ENCODE peak calls at places on chromosomes 6 and 20, in four cellular contexts. One of them, this sample, is unnamed.

GRCh38 chr20:10217517-10218410 is 866 bp upstream of the SNAP25 start:
- DNase-seq in AG09309: peak
- DNase-seq in left ventricle myocardium inferior: no peak
- DNase-seq in upper lobe of left lung: no peak
- DNase-seq in this sample: no peak

GRCh38 chr20:22403860-22404608 is 180.3 kb downstream of the FOXA2 start:
- DNase-seq in AG09309: no peak
- DNase-seq in left ventricle myocardium inferior: no peak
- DNase-seq in upper lobe of left lung: peak
- DNase-seq in this sample: no peak

GRCh38 chr6:7568021-7568420 is 22.0 kb upstream of the SNRNP48 start:
- DNase-seq in AG09309: peak
- DNase-seq in left ventricle myocardium inferior: no peak
- DNase-seq in upper lobe of left lung: no peak
- DNase-seq in this sample: no peak

GRCh38 chr6:84763397-84764331 is 734 bp downstream of the TBX18 start:
- DNase-seq in AG09309: peak
- DNase-seq in left ventricle myocardium inferior: peak
- DNase-seq in upper lobe of left lung: no peak
- DNase-seq in this sample: no peak

GRCh38 chr6:34642427-34642826 is 54.1 kb downstream of the ILRUN start:
- DNase-seq in AG09309: no peak
- DNase-seq in left ventricle myocardium inferior: no peak
- DNase-seq in upper lobe of left lung: no peak
- DNase-seq in this sample: no peak

GRCh38 chr6:43101497-43101896 is 25.4 kb downstream of the PTK7 start:
- DNase-seq in AG09309: no peak
- DNase-seq in left ventricle myocardium inferior: no peak
- DNase-seq in upper lobe of left lung: no peak
- DNase-seq in this sample: no peak

GRCh38 chr6:26022166-26022510 is 59.5 kb downstream of the TRIM38 start:
- DNase-seq in AG09309: no peak
- DNase-seq in left ventricle myocardium inferior: no peak
- DNase-seq in upper lobe of left lung: peak
- DNase-seq in this sample: no peak

GRCh38 chr6:209432-210103 is 82.7 kb upstream of the DUSP22 start:
- DNase-seq in AG09309: no peak
- DNase-seq in left ventricle myocardium inferior: no peak
- DNase-seq in upper lobe of left lung: no peak
- DNase-seq in this sample: no peak

GRCh38 chr6:89117285-89118108 is at the start of gene SRSF12:
- DNase-seq in AG09309: no peak
- DNase-seq in left ventricle myocardium inferior: peak
- DNase-seq in upper lobe of left lung: peak
- DNase-seq in this sample: peak

GRCh38 chr6:142566628-142567396 is 265.0 kb downstream of the ADGRG6 start:
- DNase-seq in AG09309: no peak
- DNase-seq in left ventricle myocardium inferior: no peak
- DNase-seq in upper lobe of left lung: peak
- DNase-seq in this sample: peak

GRCh38 chr6:150753404-150754184 is 111.9 kb upstream of the MTHFD1L start:
- DNase-seq in AG09309: no peak
- DNase-seq in left ventricle myocardium inferior: no peak
- DNase-seq in upper lobe of left lung: no peak
- DNase-seq in this sample: no peak

GRCh38 chr6:48447251-48447650 is 336.3 kb upstream of the PTCHD4 start:
- DNase-seq in AG09309: no peak
- DNase-seq in left ventricle myocardium inferior: no peak
- DNase-seq in upper lobe of left lung: no peak
- DNase-seq in this sample: no peak

DNA sequence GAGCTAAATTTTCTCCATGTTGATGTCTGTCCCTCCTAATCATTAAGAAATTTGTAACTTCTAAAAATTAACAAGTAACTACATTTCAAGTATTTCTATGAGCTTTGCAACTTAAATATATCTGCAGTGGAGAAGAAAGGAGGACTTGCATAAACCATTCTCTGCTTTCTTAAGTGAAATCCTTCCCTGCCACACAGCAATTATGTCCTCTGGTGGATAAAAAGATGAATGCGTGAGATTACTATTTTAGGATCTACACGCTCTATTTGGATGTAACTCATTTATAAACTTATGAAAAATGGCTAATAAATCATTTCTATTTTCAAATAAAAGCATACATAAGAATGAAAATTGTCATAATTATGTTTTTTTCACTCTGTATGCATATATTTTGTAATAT is 338.0 kb upstream of the PTCHD4 start:
- DNase-seq in AG09309: no peak
- DNase-seq in left ventricle myocardium inferior: no peak
- DNase-seq in upper lobe of left lung: no peak
- DNase-seq in this sample: no peak
- TF ChIP-seq CTCF in AG09309: peak
- TF ChIP-seq CTCF in left ventricle myocardium inferior: no peak
- TF ChIP-seq CTCF in upper lobe of left lung: no peak
- TF ChIP-seq CTCF in this sample: peak

DNA sequence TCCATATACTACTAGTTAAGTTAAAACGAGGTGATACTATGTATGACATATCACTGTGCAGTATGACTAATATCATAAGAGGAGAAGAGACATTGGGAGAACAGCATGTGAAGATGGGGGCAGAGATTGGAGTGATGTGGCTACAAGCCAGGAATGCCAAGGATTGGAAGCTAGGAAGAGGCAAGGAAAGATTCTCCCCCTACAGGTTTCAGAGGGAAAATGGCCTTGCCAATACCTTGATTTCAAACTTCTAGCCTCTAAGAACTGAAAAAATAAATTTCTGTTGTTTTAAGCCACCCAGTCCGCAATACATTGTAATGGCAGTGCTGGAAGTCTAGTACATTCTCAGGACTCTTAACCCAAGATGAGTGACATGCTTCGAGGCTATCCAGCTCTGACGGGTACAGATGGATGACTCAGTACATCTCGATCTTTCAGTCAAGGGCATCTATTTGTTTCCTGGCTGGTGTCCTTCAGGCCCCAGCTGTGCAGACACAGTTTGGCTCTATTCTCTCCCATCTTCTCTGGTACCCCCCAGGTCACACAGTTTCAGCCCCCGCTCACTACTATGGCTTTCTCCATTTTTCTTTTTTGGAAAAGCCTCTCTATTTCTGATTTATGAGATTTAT is 55.5 kb upstream of the THEMIS start:
- DNase-seq in AG09309: no peak
- DNase-seq in left ventricle myocardium inferior: no peak
- DNase-seq in upper lobe of left lung: no peak
- DNase-seq in this sample: no peak
- TF ChIP-seq CTCF in AG09309: peak
- TF ChIP-seq CTCF in left ventricle myocardium inferior: no peak
- TF ChIP-seq CTCF in upper lobe of left lung: no peak
- TF ChIP-seq CTCF in this sample: peak

GRCh38 chr6:148177589-148178233 is 164.9 kb upstream of the SASH1 start:
- DNase-seq in AG09309: no peak
- DNase-seq in left ventricle myocardium inferior: peak
- DNase-seq in upper lobe of left lung: peak
- DNase-seq in this sample: peak
- TF ChIP-seq CTCF in AG09309: peak
- TF ChIP-seq CTCF in left ventricle myocardium inferior: peak
- TF ChIP-seq CTCF in upper lobe of left lung: peak
- TF ChIP-seq CTCF in this sample: peak

DNA sequence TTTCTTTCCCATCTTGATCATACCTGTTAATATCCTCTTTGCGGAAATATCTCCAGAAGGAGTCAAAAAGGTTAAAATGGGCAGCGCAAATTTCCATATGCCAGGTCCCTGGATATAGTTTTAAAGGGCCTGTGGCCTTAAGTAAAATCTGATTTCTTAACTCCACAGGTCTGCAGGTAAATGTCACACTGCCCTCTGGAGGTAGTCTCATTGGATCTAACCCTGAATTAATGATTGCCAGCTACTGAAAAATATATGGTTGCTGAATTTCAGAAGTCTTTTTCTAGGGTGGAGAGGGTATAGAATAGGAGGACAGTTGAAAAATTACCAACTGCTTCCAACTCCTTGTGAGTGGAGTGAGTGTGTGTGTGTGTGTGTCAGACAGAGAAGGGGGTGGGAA is 8.5 kb downstream of the MOXD1 start:
- DNase-seq in AG09309: no peak
- DNase-seq in left ventricle myocardium inferior: no peak
- DNase-seq in upper lobe of left lung: no peak
- DNase-seq in this sample: no peak
- TF ChIP-seq CTCF in AG09309: peak
- TF ChIP-seq CTCF in left ventricle myocardium inferior: no peak
- TF ChIP-seq CTCF in upper lobe of left lung: no peak
- TF ChIP-seq CTCF in this sample: no peak

GRCh38 chr20:51541189-51542032 is 1.1 kb downstream of the NFATC2 start:
- DNase-seq in AG09309: no peak
- DNase-seq in left ventricle myocardium inferior: peak
- DNase-seq in upper lobe of left lung: peak
- DNase-seq in this sample: no peak
- TF ChIP-seq CTCF in AG09309: no peak
- TF ChIP-seq CTCF in left ventricle myocardium inferior: no peak
- TF ChIP-seq CTCF in upper lobe of left lung: no peak
- TF ChIP-seq CTCF in this sample: no peak

DNA sequence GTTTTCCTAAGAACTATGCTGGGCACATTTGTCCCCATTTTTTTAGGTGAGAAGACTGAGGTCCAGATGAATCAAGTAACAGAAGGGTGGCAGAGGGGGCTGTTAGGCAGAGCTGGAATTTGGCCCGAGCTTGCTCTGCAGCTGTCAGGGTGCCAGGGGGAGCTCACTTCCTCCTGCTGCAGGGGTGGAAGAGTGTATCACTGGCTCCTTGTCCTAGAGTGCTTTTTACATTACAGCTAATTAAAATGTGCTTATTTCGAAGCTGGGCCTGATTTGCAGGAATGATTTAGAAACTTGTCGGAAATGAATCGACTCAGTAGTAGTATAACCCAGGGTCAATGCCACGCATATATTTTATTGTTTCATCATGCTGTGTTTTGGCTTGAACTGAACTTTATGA is 11.1 kb downstream of the TOX2 start:
- DNase-seq in AG09309: no peak
- DNase-seq in left ventricle myocardium inferior: peak
- DNase-seq in upper lobe of left lung: no peak
- DNase-seq in this sample: no peak
- TF ChIP-seq CTCF in AG09309: no peak
- TF ChIP-seq CTCF in left ventricle myocardium inferior: no peak
- TF ChIP-seq CTCF in upper lobe of left lung: no peak
- TF ChIP-seq CTCF in this sample: no peak

GRCh38 chr20:58237318-58238182 is 9.1 kb upstream of the ANKRD60 start:
- DNase-seq in AG09309: peak
- DNase-seq in left ventricle myocardium inferior: no peak
- DNase-seq in upper lobe of left lung: no peak
- DNase-seq in this sample: no peak
- TF ChIP-seq CTCF in AG09309: no peak
- TF ChIP-seq CTCF in left ventricle myocardium inferior: no peak
- TF ChIP-seq CTCF in upper lobe of left lung: no peak
- TF ChIP-seq CTCF in this sample: peak

This sample was measured in osteocyte.